ENCODE peak calls at places on chromosomes 12 and 14, in six cellular contexts. V is CD8-positive, alpha-beta memory T cell; Q is stomach; T is lung; K is psoas muscle; W is esophagus squamous epithelium. Z is an unnamed sample.

GRCh38 chr12:113374823-113375428 is 16.5 kb downstream of the PLBD2 start:
- DNase-seq in V (no peak), Q (no peak), T (no peak), K (no peak), W (no peak), Z (no peak)

GRCh38 chr12:109879332-109880048 is 851 bp downstream of the GLTP start:
- DNase-seq in V (no peak), Q (no peak), T (no peak), K (no peak), W (no peak), Z (peak; percentile 14)

GRCh38 chr12:57521475-57522018 is 1.1 kb upstream of the MBD6 start:
- DNase-seq in V (no peak), Q (peak; percentile 48), T (no peak), K (peak; percentile 49), W (no peak), Z (peak; percentile 58)

GRCh38 chr12:44019118-44019517 is 183.2 kb downstream of the TMEM117 start:
- DNase-seq in V (no peak), Q (no peak), T (no peak), K (no peak), W (no peak), Z (no peak)

GRCh38 chr12:47818382-47818700 is 1.4 kb downstream of the HDAC7 start:
- DNase-seq in V (no peak), Q (no peak), T (no peak), K (no peak), W (no peak), Z (no peak)

GRCh38 chr12:43758247-43758727 is 303 bp downstream of the PUS7L start:
- DNase-seq in V (no peak), Q (peak; percentile 26), T (peak; percentile 45), K (peak; percentile 18), W (no peak), Z (no peak)

GRCh38 chr12:120978296-120979219 is at the start of gene HNF1A:
- DNase-seq in V (no peak), Q (peak; percentile 75), T (no peak), K (no peak), W (no peak), Z (no peak)

GRCh38 chr12:13218641-13219040 is 22.1 kb downstream of the EMP1 start:
- DNase-seq in V (no peak), Q (no peak), T (no peak), K (no peak), W (no peak), Z (no peak)

GRCh38 chr12:124509676-124510300 is 57.6 kb downstream of the NCOR2 start:
- DNase-seq in V (no peak), Q (peak; percentile 65), T (no peak), K (peak; percentile 88), W (no peak), Z (peak; percentile 93)

GRCh38 chr14:77868552-77869300 is 68.8 kb downstream of the ADCK1 start:
- DNase-seq in V (no peak), Q (no peak), T (no peak), K (no peak), W (no peak), Z (no peak)

GRCh38 chr14:35337557-35338255 is 45.5 kb downstream of the PSMA6 start:
- DNase-seq in V (no peak), Q (no peak), T (peak; percentile 68), K (no peak), W (no peak), Z (no peak)

GRCh38 chr12:4307593-4308333 is 13.2 kb upstream of the TIGAR start:
- DNase-seq in V (no peak), Q (peak; percentile 77), T (peak; percentile 58), K (peak; percentile 56), W (no peak), Z (peak; percentile 85)

GRCh38 chr12:4301932-4302501 is 19.0 kb upstream of the TIGAR start:
- DNase-seq in V (no peak), Q (no peak), T (no peak), K (no peak), W (no peak), Z (no peak)

GRCh38 chr12:4303750-4304149 is 17.3 kb upstream of the TIGAR start:
- DNase-seq in V (no peak), Q (no peak), T (no peak), K (no peak), W (no peak), Z (no peak)

GRCh38 chr12:4300870-4301269 is 20.1 kb upstream of the TIGAR start:
- DNase-seq in V (no peak), Q (no peak), T (no peak), K (no peak), W (no peak), Z (no peak)

GRCh38 chr12:4302881-4303280 is 18.1 kb upstream of the TIGAR start:
- DNase-seq in V (no peak), Q (no peak), T (no peak), K (no peak), W (no peak), Z (no peak)
- H3K36me3 ChIP-seq in V (peaks cover 62% of the 10 kb centered on the region), Q (peaks cover 54% of the 10 kb centered on the region), T (peaks cover 8% of the 10 kb centered on the region), K (no peaks in the 10 kb centered on the region), W (peaks cover 12% of the 10 kb centered on the region), Z (peaks cover 25% of the 10 kb centered on the region)

DNA sequence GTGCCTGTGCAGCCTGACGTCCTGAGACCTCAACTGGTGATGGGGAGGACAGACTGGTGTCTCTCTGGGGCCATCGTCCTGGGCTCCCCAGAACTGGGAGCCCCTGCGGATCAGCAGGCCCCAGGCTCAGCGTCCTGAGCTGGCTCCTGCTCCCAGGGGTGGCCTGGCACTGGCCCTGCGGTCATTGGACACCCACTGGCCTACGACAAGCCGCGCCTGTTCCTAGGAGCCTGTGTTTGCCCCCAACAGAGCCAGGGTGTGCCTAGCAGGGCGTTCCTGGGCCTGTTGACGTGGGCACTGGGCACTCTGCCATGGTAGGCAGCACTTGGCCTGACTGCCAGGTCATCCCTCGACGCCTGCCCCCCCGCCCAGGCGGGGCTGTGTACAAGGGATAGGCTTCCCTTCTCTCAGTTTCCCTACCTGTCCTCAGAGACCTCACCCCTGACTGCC is 8.4 kb downstream of the ADSS1 start:
- DNase-seq in V (no peak), Q (peak; percentile 93), T (peak; percentile 68), K (peak; percentile 85), W (no peak), Z (no peak)
- H3K36me3 ChIP-seq in V (no peaks in the 10 kb centered on the region), Q (no peaks in the 10 kb centered on the region), T (no peaks in the 10 kb centered on the region), K (no peaks in the 10 kb centered on the region), W (no peaks in the 10 kb centered on the region), Z (no peaks in the 10 kb centered on the region)

GRCh38 chr12:42023733-42024494 is 120.8 kb downstream of the GXYLT1 start:
- DNase-seq in V (peak; percentile 46), Q (peak; percentile 73), T (peak; percentile 74), K (peak; percentile 73), W (no peak), Z (peak; percentile 84)

GRCh38 chr12:42020226-42020625 is 124.4 kb downstream of the GXYLT1 start:
- DNase-seq in V (no peak), Q (no peak), T (no peak), K (no peak), W (no peak), Z (no peak)

GRCh38 chr12:42027537-42027936 is 117.1 kb downstream of the GXYLT1 start:
- DNase-seq in V (no peak), Q (no peak), T (no peak), K (no peak), W (no peak), Z (no peak)

DNA sequence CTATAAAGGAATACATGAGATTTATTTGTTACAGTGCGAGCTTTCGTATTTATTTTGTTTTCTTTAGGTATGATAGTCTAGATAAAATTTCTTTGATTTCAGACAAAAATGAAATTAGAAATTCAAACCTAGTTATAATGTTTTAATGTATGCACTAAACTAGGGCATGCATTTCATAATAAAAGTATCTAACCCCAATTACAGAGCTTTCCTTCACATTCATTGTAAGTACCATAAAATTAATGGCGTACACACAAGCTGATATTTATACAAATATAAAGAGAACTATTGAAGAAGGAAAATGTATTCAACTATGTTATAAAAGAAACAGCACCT is 120.2 kb downstream of the GXYLT1 start:
- DNase-seq in V (no peak), Q (no peak), T (no peak), K (no peak), W (no peak), Z (no peak)
- H3K36me3 ChIP-seq in V (no peaks in the 10 kb centered on the region), Q (no peaks in the 10 kb centered on the region), T (no peaks in the 10 kb centered on the region), K (no peaks in the 10 kb centered on the region), W (no peaks in the 10 kb centered on the region), Z (no peaks in the 10 kb centered on the region)

DNA sequence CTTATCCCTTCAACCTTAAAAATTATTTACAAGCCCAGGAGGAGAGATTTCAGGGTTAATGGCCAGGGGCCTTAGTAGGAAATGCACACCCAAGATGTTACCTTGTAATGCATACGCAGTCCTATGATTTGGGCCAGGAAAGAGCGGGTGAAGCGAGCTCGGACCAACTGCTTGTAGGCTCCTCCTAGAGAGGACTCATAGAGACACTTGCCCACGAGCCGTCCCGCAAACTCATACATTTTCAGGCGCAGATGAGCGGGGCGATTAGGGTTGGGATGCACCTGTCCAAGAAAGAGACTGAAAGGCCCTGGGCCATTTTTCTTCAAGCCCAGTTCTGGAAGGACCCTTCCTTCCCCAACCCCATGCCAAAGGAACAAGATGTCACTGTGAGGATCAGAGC is 43.0 kb downstream of the AREL1 start:
- DNase-seq in V (no peak), Q (no peak), T (no peak), K (no peak), W (no peak), Z (no peak)
- H3K36me3 ChIP-seq in V (peaks cover 38% of the 10 kb centered on the region), Q (peaks cover 99% of the 10 kb centered on the region), T (peaks cover 24% of the 10 kb centered on the region), K (peaks cover 25% of the 10 kb centered on the region), W (peaks cover 35% of the 10 kb centered on the region), Z (peaks cover 68% of the 10 kb centered on the region)

GRCh38 chr14:81485372-81485771 is 48.3 kb downstream of the SEL1L start:
- DNase-seq in V (peak; percentile 21), Q (no peak), T (no peak), K (no peak), W (no peak), Z (no peak)

GRCh38 chr14:81478446-81478845 is 55.2 kb downstream of the SEL1L start:
- DNase-seq in V (no peak), Q (no peak), T (no peak), K (no peak), W (no peak), Z (no peak)

GRCh38 chr14:81476816-81477215 is 56.8 kb downstream of the SEL1L start:
- DNase-seq in V (no peak), Q (no peak), T (no peak), K (no peak), W (no peak), Z (no peak)

GRCh38 chr14:81474685-81475324 is 58.8 kb downstream of the SEL1L start:
- DNase-seq in V (no peak), Q (no peak), T (no peak), K (no peak), W (no peak), Z (no peak)

DNA sequence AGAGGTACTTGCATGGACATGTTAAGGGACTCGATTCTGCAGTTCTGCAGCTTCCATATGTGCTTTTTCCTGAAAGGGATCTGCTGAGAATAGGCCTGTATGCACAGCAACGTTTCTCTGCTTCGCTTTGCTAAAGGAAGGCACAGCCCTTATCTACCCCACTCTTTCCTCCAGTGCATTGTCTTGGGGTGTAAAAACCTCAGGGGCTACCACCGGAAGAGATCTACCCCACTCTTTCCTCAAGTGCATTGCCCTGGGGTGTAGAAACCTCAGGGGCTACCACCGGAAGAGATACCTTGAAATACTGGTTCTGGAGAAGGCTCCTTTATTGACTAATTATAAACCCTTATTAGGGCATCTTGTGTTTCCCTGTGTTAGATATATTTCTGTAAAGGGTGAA is 52.9 kb downstream of the SEL1L start:
- DNase-seq in V (peak; percentile 21), Q (no peak), T (no peak), K (no peak), W (no peak), Z (no peak)
- H3K36me3 ChIP-seq in V (peaks cover 27% of the 10 kb centered on the region), Q (peaks cover 89% of the 10 kb centered on the region), T (peaks cover 29% of the 10 kb centered on the region), K (peaks cover 16% of the 10 kb centered on the region), W (peaks cover 17% of the 10 kb centered on the region), Z (peaks cover 58% of the 10 kb centered on the region)